ENCODE peak calls at places on chromosome 22, in seven cellular contexts. O is left lung, V is coronary artery, I is tibial artery, M is transverse colon, P is AG09319, Z is MCF 10A. B is an unnamed sample.

GRCh38 chr22:50523806-50524663 is 1.4 kb downstream of the SCO2 start:
- DNase-seq in O (peak), Z (no peak), V (peak), M (peak), P (no peak), I (no peak), B (no peak)

GRCh38 chr22:35894937-35895708 is 133.5 kb downstream of the RBFOX2 start:
- DNase-seq in Z (peak), P (peak), V (no peak), O (no peak), I (peak), M (peak), B (no peak)

GRCh38 chr22:29310065-29310862 is 3.8 kb downstream of the GAS2L1 start:
- DNase-seq in V (no peak), M (no peak), O (peak), P (no peak), I (no peak), Z (no peak), B (no peak)

GRCh38 chr22:49853981-49854791 is 542 bp downstream of the ZBED4 start:
- DNase-seq in O (peak), I (no peak), M (peak), P (no peak), V (no peak), Z (peak), B (peak)

GRCh38 chr22:23531283-23531921 is 48.7 kb downstream of the IGLL1 start:
- DNase-seq in Z (no peak), V (no peak), P (no peak), I (peak), O (peak), M (no peak), B (no peak)

GRCh38 chr22:36325163-36326031 is 62.4 kb downstream of the MYH9 start:
- DNase-seq in V (peak), P (peak), O (no peak), Z (peak), M (peak), I (peak), B (no peak)

GRCh38 chr22:24201681-24202590 is 20.6 kb downstream of the SUSD2 start:
- DNase-seq in I (no peak), Z (peak), O (no peak), M (no peak), V (no peak), P (no peak), B (no peak)

GRCh38 chr22:37020192-37020479 is 594 bp downstream of the MPST start:
- DNase-seq in P (no peak), Z (peak), M (peak), O (no peak), I (peak), V (no peak), B (no peak)

GRCh38 chr22:28568099-28568498 is 111.5 kb downstream of the TTC28 start:
- DNase-seq in Z (no peak), I (no peak), O (no peak), M (no peak), V (no peak), P (no peak), B (no peak)

GRCh38 chr22:46727813-46728364 is 10.2 kb downstream of the CERK start:
- DNase-seq in V (no peak), M (no peak), P (no peak), I (no peak), O (no peak), Z (no peak), B (no peak)

GRCh38 chr22:37185646-37186227 is 2.3 kb downstream of the C1QTNF6 start:
- DNase-seq in I (no peak), O (peak), M (no peak), V (no peak), P (no peak), Z (no peak), B (no peak)

GRCh38 chr22:37189011-37189466 is 992 bp upstream of the C1QTNF6 start:
- DNase-seq in V (no peak), Z (peak), M (no peak), I (no peak), O (no peak), P (no peak), B (no peak)

GRCh38 chr22:22109693-22110466 is 127.3 kb upstream of the TOP3B start:
- DNase-seq in V (no peak), I (no peak), M (no peak), O (no peak), Z (no peak), P (no peak), B (no peak)

GRCh38 chr22:49286236-49286760 is 541.4 kb downstream of the BRD1 start:
- DNase-seq in I (no peak), V (no peak), Z (no peak), O (no peak), P (no peak), M (no peak), B (no peak)

GRCh38 chr22:35556666-35557065 is 16.0 kb downstream of the RASD2 start:
- DNase-seq in O (no peak), I (no peak), M (no peak), V (no peak), Z (no peak), P (no peak), B (no peak)

GRCh38 chr22:23874871-23875270 is 17.2 kb downstream of the SLC2A11 start:
- DNase-seq in O (no peak), P (no peak), Z (no peak), M (no peak), I (no peak), V (no peak), B (no peak)

GRCh38 chr22:48708558-48709245 is 1119.0 kb downstream of the BRD1 start:
- DNase-seq in M (no peak), Z (no peak), O (peak), P (no peak), V (no peak), I (peak), B (no peak)

GRCh38 chr22:37175414-37176144 is 12.5 kb downstream of the C1QTNF6 start:
- DNase-seq in O (peak), I (peak), V (peak), P (no peak), Z (peak), M (no peak), B (no peak)

GRCh38 chr22:37735054-37735453 is 38.2 kb downstream of the TRIOBP start:
- DNase-seq in Z (no peak), P (no peak), V (no peak), I (no peak), M (no peak), O (no peak), B (no peak)

GRCh38 chr22:22927888-22928665 is 40.5 kb downstream of the IGLL5 start:
- DNase-seq in I (no peak), Z (peak), P (no peak), V (no peak), O (no peak), M (no peak), B (no peak)

GRCh38 chr22:47163876-47164513 is 401.5 kb downstream of the TBC1D22A start:
- DNase-seq in M (peak), Z (no peak), O (no peak), V (peak), I (peak), P (no peak), B (no peak)

GRCh38 chr22:37742374-37743092 is 45.7 kb downstream of the TRIOBP start:
- DNase-seq in I (no peak), O (no peak), P (peak), M (no peak), V (no peak), Z (peak), B (peak)

GRCh38 chr22:33073989-33074391 is 15.8 kb upstream of the SYN3 start:
- DNase-seq in V (no peak), Z (peak), M (no peak), O (no peak), I (no peak), P (no peak), B (no peak)

GRCh38 chr22:23180893-23181762 is 819 bp downstream of the BCR start:
- DNase-seq in P (no peak), M (peak), I (peak), Z (peak), O (peak), V (no peak), B (no peak)

GRCh38 chr22:28051787-28052356 is 132.8 kb upstream of the PITPNB start:
- DNase-seq in O (no peak), V (no peak), M (peak), Z (peak), P (peak), I (peak), B (no peak)

GRCh38 chr22:35253946-35254345 is 3.3 kb upstream of the HMGXB4 start:
- DNase-seq in P (no peak), Z (no peak), M (no peak), I (no peak), V (no peak), O (no peak), B (no peak)

GRCh38 chr22:43274595-43275240 is 68.5 kb downstream of the SCUBE1 start:
- DNase-seq in M (no peak), P (no peak), Z (no peak), V (no peak), I (no peak), O (no peak), B (no peak)

DNA sequence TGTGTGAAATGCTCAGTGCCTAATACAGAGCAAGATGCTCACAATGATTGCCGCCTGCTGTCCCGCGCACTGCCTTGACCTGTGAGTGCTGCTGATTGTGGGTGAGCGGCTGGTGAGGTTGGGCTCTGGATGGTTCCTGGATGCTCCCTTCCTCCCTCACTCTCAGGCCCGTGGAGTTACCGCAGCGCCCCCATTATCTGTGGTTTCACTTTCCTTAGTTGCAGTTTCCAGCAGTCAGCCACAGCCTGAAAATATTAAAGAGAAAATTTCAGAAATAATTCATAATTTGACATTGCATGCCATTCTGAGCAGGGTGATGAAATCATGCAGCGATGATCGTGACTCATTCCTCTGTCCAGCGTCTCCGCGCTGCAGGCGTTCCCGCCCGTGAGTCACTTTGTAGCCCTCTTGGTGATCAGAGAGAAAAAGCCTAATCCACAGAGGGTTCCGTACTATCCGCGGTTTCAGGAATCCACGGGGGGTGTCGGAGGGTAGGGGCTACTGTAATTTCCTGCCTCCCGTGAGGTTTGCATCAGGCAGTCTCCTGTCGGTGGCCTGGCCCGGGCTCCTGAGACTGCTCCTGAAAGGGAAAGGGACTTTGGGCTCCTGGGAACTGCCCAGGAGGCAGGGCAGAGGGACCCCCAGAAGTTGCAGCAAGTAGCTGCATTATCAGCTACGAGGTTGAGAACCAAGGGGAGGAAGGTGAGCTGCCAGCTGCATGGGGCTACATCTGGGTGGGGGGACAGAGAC is 10.6 kb downstream of the RPL3 start:
- DNase-seq in O (no peak), I (peak), M (peak), V (peak), P (peak), Z (peak), B (peak)
- TF ChIP-seq CTCF in O (no peak), I (no peak), M (no peak), V (no peak), P (peak), Z (no peak), B (no peak)

DNA sequence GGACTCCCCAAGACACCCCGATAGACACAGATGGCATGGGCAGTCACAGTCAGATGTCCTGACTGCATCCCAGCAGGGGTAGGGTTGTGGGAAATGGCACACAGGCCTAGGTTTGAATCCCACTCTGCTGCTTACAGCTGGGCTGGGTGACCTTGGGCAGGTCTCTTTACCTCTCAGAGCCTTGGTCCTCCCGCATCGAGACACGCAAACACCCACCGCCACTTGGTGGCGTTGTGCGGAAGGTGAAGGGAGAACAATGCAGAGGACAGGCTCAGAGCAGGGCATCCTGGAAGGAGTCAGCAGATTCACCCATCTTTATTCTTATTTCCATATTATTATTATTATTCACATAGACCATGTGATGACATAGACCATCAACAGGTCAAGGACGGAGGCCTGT is 140.5 kb downstream of the MIAT start:
- DNase-seq in V (no peak), O (no peak), M (no peak), P (no peak), Z (no peak), I (no peak), B (peak)
- TF ChIP-seq CTCF in V (no peak), O (no peak), M (no peak), P (no peak), Z (no peak), I (no peak), B (no peak)

DNA sequence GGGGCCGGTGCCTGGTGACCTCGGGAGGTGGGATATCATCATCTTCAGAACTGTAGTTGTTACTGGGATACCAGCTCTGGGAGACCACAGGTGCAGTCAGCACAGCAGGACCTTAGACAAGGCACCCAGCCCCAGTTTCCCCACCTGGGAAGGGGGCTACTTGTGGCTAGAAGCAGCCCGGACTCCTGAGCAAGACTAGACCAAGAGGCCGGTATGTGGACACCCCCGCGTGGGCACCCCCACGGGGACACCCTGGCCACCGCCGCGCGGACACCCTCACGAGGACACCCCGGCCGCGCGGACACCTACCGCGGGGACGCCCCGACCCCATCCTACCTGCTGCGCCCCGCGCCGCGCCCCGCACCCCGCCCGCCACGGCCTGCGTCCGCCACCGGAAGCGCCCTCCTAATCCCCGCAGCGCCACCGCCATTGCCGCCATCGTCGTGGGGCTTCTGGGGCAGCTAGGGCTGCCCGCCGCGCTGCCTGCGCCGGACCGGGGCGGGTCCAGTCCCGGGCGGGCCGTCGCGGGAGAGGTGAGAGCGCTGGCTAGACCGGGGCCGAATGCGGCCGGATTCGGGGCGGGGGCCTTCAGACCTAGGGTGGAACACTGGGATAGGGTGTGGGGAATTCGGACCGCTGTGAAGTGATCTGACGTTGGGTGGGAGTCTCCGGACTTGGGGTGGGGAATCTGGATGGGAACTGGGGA is at the start of the genes COMT and TXNRD2:
- DNase-seq in V (no peak), O (peak), I (peak), P (no peak), M (peak), Z (peak), B (peak)
- TF ChIP-seq CTCF in V (no peak), O (no peak), I (no peak), P (no peak), M (no peak), Z (no peak), B (no peak)

DNA sequence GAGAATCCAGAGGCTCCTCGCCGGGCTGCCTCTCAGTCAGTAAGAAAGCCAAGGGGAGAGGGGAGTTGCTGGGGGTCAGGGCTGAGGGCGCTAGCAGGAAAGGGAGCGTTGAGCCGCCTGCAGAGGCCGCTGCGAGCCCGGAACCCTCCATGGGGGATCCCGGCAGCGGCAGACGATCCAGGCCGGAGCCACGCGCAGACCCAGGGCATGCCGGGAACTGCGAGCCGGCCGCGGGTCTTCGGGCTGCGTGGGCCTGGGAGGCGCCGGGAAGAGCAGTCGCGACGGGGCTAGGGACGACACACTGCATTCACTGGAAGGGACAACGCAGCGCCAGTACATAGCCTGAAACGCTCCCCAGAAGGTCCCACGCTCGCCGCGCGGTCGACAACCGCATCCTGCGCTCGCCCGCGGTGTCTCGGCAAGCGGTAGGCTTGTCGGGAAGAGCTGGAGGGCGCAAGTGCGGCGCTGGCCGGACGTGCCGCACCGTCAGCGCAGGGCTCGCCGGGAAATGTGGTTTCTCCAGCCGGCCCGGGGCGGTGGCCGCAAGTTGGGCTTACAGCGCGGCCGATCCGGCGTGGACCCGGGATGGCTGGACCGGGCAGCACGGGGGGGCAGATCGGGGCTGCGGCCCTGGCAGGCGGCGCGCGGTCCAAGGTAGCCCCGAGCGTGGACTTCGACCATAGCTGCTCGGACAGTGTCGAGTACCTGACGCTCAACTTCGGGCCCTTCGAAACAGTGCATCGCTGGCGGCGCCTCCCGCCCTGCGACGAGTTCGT is at the start of gene LZTR1:
- DNase-seq in V (peak), I (peak), Z (peak), O (peak), P (peak), M (peak), B (peak)
- TF ChIP-seq CTCF in V (peak), I (peak), Z (peak), O (peak), P (peak), M (peak), B (peak)

GRCh38 chr22:17780116-17780740 is 6.0 kb upstream of the BID start:
- DNase-seq in Z (no peak), O (no peak), M (no peak), V (no peak), P (no peak), I (no peak), B (no peak)

GRCh38 chr22:17779286-17780115 is 5.2 kb upstream of the BID start:
- DNase-seq in Z (no peak), P (no peak), I (no peak), O (no peak), V (no peak), M (no peak), B (no peak)

GRCh38 chr22:17781319-17782031 is 7.2 kb upstream of the BID start:
- DNase-seq in Z (peak), I (no peak), O (peak), P (peak), M (no peak), V (no peak), B (peak)

GRCh38 chr22:17782158-17782557 is 7.9 kb upstream of the BID start:
- DNase-seq in O (peak), I (no peak), P (no peak), V (no peak), M (no peak), Z (no peak), B (no peak)

GRCh38 chr22:17780741-17781318 is 6.6 kb upstream of the BID start:
- DNase-seq in Z (no peak), I (no peak), V (no peak), O (peak), M (no peak), P (no peak), B (no peak)
- TF ChIP-seq CTCF in Z (no peak), I (no peak), V (no peak), O (no peak), M (no peak), P (no peak), B (no peak)

DNA sequence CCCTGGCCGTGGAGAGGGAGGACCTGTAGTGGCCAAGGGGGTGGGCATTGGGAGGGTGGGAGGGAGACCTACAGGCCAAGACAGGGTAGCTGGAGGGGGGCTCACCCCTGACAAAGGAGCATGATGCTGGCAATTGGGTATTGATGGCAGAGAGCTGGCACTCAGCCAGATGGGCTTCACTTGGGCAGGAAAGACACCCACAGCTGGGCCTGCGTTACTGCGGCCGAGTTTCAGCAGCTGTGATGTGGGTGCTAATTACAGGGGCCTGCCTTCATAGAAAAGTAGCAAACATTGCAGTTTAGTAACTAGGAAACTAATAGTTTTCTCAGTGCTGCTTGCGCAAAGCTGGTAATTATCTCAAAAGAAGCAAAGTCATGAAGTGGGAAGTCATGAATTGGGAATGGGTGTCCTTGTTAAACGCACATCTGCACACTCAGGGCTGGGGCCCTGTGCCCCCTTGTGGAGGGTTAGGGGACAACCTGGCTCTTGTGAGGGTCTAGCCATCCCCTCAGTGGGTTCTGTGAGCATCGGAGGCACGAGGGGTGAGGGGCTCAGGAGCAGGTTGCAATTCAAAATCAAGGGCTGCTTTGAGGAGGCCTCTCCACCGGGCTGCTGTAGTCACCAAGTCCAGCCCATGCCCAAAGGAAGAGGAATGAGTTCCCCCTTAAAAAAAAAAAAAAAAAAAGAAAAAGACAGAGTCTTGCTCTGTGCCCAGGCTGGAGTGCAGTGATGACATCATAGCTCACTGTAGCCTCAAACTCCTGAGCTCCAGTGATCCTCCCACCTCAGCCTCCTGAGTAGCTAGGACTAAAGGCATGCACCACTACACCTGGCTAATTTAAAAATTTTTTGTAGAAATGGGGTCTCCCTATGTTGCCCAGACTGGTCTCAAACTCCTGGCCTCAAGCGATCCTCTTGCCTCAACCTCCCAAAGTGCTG is 24.4 kb upstream of the TXNRD2 start:
- DNase-seq in O (peak), M (no peak), I (no peak), V (no peak), Z (no peak), P (no peak), B (no peak)
- TF ChIP-seq CTCF in O (no peak), M (no peak), I (no peak), V (no peak), Z (peak), P (peak), B (peak)